ENCODE peak calls at places on chromosomes 3 and 15, in seven cellular contexts. One of them, this sample, is unnamed.

GRCh38 chr15:71092056-71092600 is 23.1 kb upstream of the THSD4 start:
- DNase-seq in neural crest cell: no peak
- DNase-seq in RWPE1: no peak
- DNase-seq in endothelial cell: no peak
- DNase-seq in HFF-Myc: no peak
- DNase-seq in AG09319: no peak
- DNase-seq in body of pancreas: no peak
- DNase-seq in this sample: no peak

GRCh38 chr3:55659023-55659355 is 171.9 kb upstream of the WNT5A start:
- DNase-seq in HFF-Myc: no peak
- DNase-seq in body of pancreas: no peak
- DNase-seq in RWPE1: no peak
- DNase-seq in endothelial cell: no peak
- DNase-seq in neural crest cell: no peak
- DNase-seq in AG09319: no peak
- DNase-seq in this sample: no peak

GRCh38 chr15:48802867-48803266 is 8.0 kb downstream of the CEP152 start:
- DNase-seq in endothelial cell: no peak
- DNase-seq in HFF-Myc: peak; percentile 57
- DNase-seq in body of pancreas: no peak
- DNase-seq in RWPE1: peak; percentile 53
- DNase-seq in AG09319: peak; percentile 62
- DNase-seq in neural crest cell: no peak
- DNase-seq in this sample: no peak

GRCh38 chr3:100560426-100560825 is 49.0 kb upstream of the ADGRG7 start:
- DNase-seq in RWPE1: no peak
- DNase-seq in body of pancreas: no peak
- DNase-seq in endothelial cell: no peak
- DNase-seq in neural crest cell: no peak
- DNase-seq in AG09319: no peak
- DNase-seq in HFF-Myc: no peak
- DNase-seq in this sample: no peak

GRCh38 chr3:129238945-129239705 is 10.3 kb upstream of the COPG1 start:
- DNase-seq in body of pancreas: no peak
- DNase-seq in HFF-Myc: no peak
- DNase-seq in neural crest cell: no peak
- DNase-seq in AG09319: peak; percentile 46
- DNase-seq in endothelial cell: no peak
- DNase-seq in RWPE1: no peak
- DNase-seq in this sample: no peak

GRCh38 chr3:182608876-182609275 is 184.4 kb upstream of the ATP11B start:
- DNase-seq in endothelial cell: no peak
- DNase-seq in AG09319: no peak
- DNase-seq in HFF-Myc: no peak
- DNase-seq in body of pancreas: no peak
- DNase-seq in neural crest cell: no peak
- DNase-seq in RWPE1: no peak
- DNase-seq in this sample: no peak

GRCh38 chr15:101710806-101711205 is 13.5 kb downstream of the TARS3 start:
- DNase-seq in endothelial cell: no peak
- DNase-seq in HFF-Myc: peak; percentile 9
- DNase-seq in neural crest cell: no peak
- DNase-seq in RWPE1: peak; percentile 45
- DNase-seq in body of pancreas: no peak
- DNase-seq in AG09319: peak; percentile 35
- DNase-seq in this sample: no peak

GRCh38 chr3:129827765-129828164 is 65.7 kb downstream of the TMCC1 start:
- DNase-seq in endothelial cell: no peak
- DNase-seq in AG09319: no peak
- DNase-seq in RWPE1: no peak
- DNase-seq in HFF-Myc: no peak
- DNase-seq in neural crest cell: no peak
- DNase-seq in body of pancreas: no peak
- DNase-seq in this sample: no peak

GRCh38 chr15:85649372-85649771 is 145.4 kb downstream of the KLHL25 start:
- DNase-seq in neural crest cell: peak; percentile 5
- DNase-seq in endothelial cell: no peak
- DNase-seq in RWPE1: peak; percentile 20
- DNase-seq in body of pancreas: no peak
- DNase-seq in HFF-Myc: peak; percentile 62
- DNase-seq in AG09319: no peak
- DNase-seq in this sample: no peak

GRCh38 chr3:42979044-42979962 is at the start of gene GASK1A:
- DNase-seq in HFF-Myc: no peak
- DNase-seq in neural crest cell: peak; percentile 40
- DNase-seq in endothelial cell: peak; percentile 56
- DNase-seq in AG09319: no peak
- DNase-seq in RWPE1: peak; percentile 16
- DNase-seq in body of pancreas: peak; percentile 47
- DNase-seq in this sample: peak; percentile 74

GRCh38 chr15:59615661-59616060 is 4.1 kb downstream of the GCNT3 start:
- DNase-seq in RWPE1: no peak
- DNase-seq in AG09319: no peak
- DNase-seq in endothelial cell: no peak
- DNase-seq in body of pancreas: no peak
- DNase-seq in HFF-Myc: no peak
- DNase-seq in neural crest cell: no peak
- DNase-seq in this sample: no peak

GRCh38 chr3:123169492-123169929 is 32.2 kb upstream of the SEC22A start:
- DNase-seq in neural crest cell: no peak
- DNase-seq in body of pancreas: no peak
- DNase-seq in AG09319: no peak
- DNase-seq in RWPE1: no peak
- DNase-seq in HFF-Myc: no peak
- DNase-seq in endothelial cell: no peak
- DNase-seq in this sample: no peak

GRCh38 chr3:98761656-98762229 is 1.4 kb upstream of the ST3GAL6 start:
- DNase-seq in body of pancreas: no peak
- DNase-seq in RWPE1: no peak
- DNase-seq in endothelial cell: no peak
- DNase-seq in neural crest cell: no peak
- DNase-seq in AG09319: no peak
- DNase-seq in HFF-Myc: no peak
- DNase-seq in this sample: no peak

GRCh38 chr3:135706758-135707375 is 258.7 kb upstream of the PPP2R3A start:
- DNase-seq in AG09319: no peak
- DNase-seq in neural crest cell: no peak
- DNase-seq in body of pancreas: no peak
- DNase-seq in RWPE1: no peak
- DNase-seq in HFF-Myc: no peak
- DNase-seq in endothelial cell: no peak
- DNase-seq in this sample: no peak

GRCh38 chr3:129593230-129593594 is 13.3 kb downstream of the PLXND1 start:
- DNase-seq in neural crest cell: no peak
- DNase-seq in HFF-Myc: no peak
- DNase-seq in endothelial cell: no peak
- DNase-seq in RWPE1: no peak
- DNase-seq in body of pancreas: no peak
- DNase-seq in AG09319: no peak
- DNase-seq in this sample: peak; percentile 26

GRCh38 chr3:15267502-15267901 is 61.5 kb downstream of the CAPN7 start:
- DNase-seq in endothelial cell: no peak
- DNase-seq in neural crest cell: no peak
- DNase-seq in HFF-Myc: no peak
- DNase-seq in body of pancreas: no peak
- DNase-seq in AG09319: no peak
- DNase-seq in RWPE1: no peak
- DNase-seq in this sample: no peak

GRCh38 chr3:159858650-159859049 is 130.0 kb upstream of the IL12A start:
- DNase-seq in HFF-Myc: no peak
- DNase-seq in RWPE1: no peak
- DNase-seq in AG09319: no peak
- DNase-seq in endothelial cell: no peak
- DNase-seq in neural crest cell: no peak
- DNase-seq in body of pancreas: no peak
- DNase-seq in this sample: no peak

GRCh38 chr3:123546133-123546755 is 38.6 kb downstream of the HACD2 start:
- DNase-seq in RWPE1: peak; percentile 6
- DNase-seq in HFF-Myc: peak; percentile 22
- DNase-seq in neural crest cell: no peak
- DNase-seq in body of pancreas: no peak
- DNase-seq in AG09319: no peak
- DNase-seq in endothelial cell: no peak
- DNase-seq in this sample: no peak

GRCh38 chr3:194973366-194974000 is 287.8 kb downstream of the FAM43A start:
- DNase-seq in body of pancreas: no peak
- DNase-seq in HFF-Myc: no peak
- DNase-seq in neural crest cell: no peak
- DNase-seq in endothelial cell: no peak
- DNase-seq in AG09319: no peak
- DNase-seq in RWPE1: no peak
- DNase-seq in this sample: no peak

GRCh38 chr3:60770532-60770931 is 480.7 kb downstream of the FHIT start:
- DNase-seq in endothelial cell: no peak
- DNase-seq in HFF-Myc: no peak
- DNase-seq in neural crest cell: no peak
- DNase-seq in RWPE1: no peak
- DNase-seq in body of pancreas: no peak
- DNase-seq in AG09319: no peak
- DNase-seq in this sample: no peak

GRCh38 chr15:29071907-29072273 is 186.1 kb downstream of the APBA2 start:
- DNase-seq in RWPE1: no peak
- DNase-seq in AG09319: no peak
- DNase-seq in neural crest cell: no peak
- DNase-seq in body of pancreas: no peak
- DNase-seq in endothelial cell: no peak
- DNase-seq in HFF-Myc: no peak
- DNase-seq in this sample: no peak

GRCh38 chr3:188185717-188186236 is 31.8 kb downstream of the LPP start:
- DNase-seq in endothelial cell: no peak
- DNase-seq in body of pancreas: peak; percentile 29
- DNase-seq in neural crest cell: no peak
- DNase-seq in AG09319: no peak
- DNase-seq in HFF-Myc: no peak
- DNase-seq in RWPE1: no peak
- DNase-seq in this sample: peak; percentile 18

GRCh38 chr3:183822631-183823030 is 2.7 kb downstream of the MAP6D1 start:
- DNase-seq in AG09319: no peak
- DNase-seq in endothelial cell: no peak
- DNase-seq in neural crest cell: peak; percentile 39
- DNase-seq in HFF-Myc: no peak
- DNase-seq in body of pancreas: no peak
- DNase-seq in RWPE1: no peak
- DNase-seq in this sample: peak; percentile 31

GRCh38 chr3:158974905-158975304 is 173.1 kb downstream of the MFSD1 start:
- DNase-seq in HFF-Myc: no peak
- DNase-seq in RWPE1: no peak
- DNase-seq in body of pancreas: no peak
- DNase-seq in AG09319: no peak
- DNase-seq in neural crest cell: no peak
- DNase-seq in endothelial cell: no peak
- DNase-seq in this sample: no peak

GRCh38 chr15:73075151-73075859 is 23.0 kb downstream of the NEO1 start:
- DNase-seq in body of pancreas: no peak
- DNase-seq in neural crest cell: no peak
- DNase-seq in endothelial cell: no peak
- DNase-seq in RWPE1: no peak
- DNase-seq in AG09319: no peak
- DNase-seq in HFF-Myc: no peak
- DNase-seq in this sample: no peak

GRCh38 chr3:133742351-133743091 is 3.7 kb upstream of the TF start:
- DNase-seq in body of pancreas: no peak
- DNase-seq in AG09319: no peak
- DNase-seq in RWPE1: no peak
- DNase-seq in neural crest cell: no peak
- DNase-seq in endothelial cell: no peak
- DNase-seq in HFF-Myc: no peak
- DNase-seq in this sample: no peak

DNA sequence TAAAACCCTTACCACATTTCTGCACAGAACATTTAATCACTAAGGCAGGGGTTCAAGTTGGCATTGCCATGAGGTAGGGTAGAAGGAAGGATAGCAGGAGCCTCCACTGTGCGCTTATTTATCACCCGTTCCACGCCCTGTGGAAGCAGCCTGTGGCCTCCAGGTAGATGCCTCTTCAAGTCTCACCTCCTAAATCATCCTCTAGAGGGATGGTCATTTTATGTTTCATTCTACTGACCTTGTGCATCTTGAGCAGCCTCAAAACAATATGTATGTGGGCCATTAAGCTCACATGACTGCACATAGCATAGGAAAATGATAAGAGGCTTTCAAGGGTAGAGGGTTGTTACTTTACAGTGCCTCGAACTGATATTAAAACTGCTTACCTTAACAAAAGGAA is 546.2 kb downstream of the GRM7 start:
- DNase-seq in RWPE1: no peak
- DNase-seq in body of pancreas: no peak
- DNase-seq in endothelial cell: no peak
- DNase-seq in neural crest cell: no peak
- DNase-seq in AG09319: no peak
- DNase-seq in HFF-Myc: no peak
- DNase-seq in this sample: no peak
- TF ChIP-seq CTCF in RWPE1: no peak
- TF ChIP-seq CTCF in body of pancreas: no peak
- TF ChIP-seq CTCF in endothelial cell: no peak
- TF ChIP-seq CTCF in neural crest cell: peak; percentile 40
- TF ChIP-seq CTCF in AG09319: no peak
- TF ChIP-seq CTCF in HFF-Myc: no peak
- TF ChIP-seq CTCF in this sample: no peak

GRCh38 chr3:189786479-189787064 is 155.4 kb downstream of the TP63 start:
- DNase-seq in body of pancreas: no peak
- DNase-seq in endothelial cell: no peak
- DNase-seq in RWPE1: no peak
- DNase-seq in neural crest cell: no peak
- DNase-seq in AG09319: no peak
- DNase-seq in HFF-Myc: no peak
- DNase-seq in this sample: no peak
- TF ChIP-seq CTCF in body of pancreas: no peak
- TF ChIP-seq CTCF in endothelial cell: peak; percentile 66
- TF ChIP-seq CTCF in RWPE1: no peak
- TF ChIP-seq CTCF in neural crest cell: peak; percentile 55
- TF ChIP-seq CTCF in AG09319: no peak
- TF ChIP-seq CTCF in HFF-Myc: peak; percentile 2
- TF ChIP-seq CTCF in this sample: peak; percentile 28

DNA sequence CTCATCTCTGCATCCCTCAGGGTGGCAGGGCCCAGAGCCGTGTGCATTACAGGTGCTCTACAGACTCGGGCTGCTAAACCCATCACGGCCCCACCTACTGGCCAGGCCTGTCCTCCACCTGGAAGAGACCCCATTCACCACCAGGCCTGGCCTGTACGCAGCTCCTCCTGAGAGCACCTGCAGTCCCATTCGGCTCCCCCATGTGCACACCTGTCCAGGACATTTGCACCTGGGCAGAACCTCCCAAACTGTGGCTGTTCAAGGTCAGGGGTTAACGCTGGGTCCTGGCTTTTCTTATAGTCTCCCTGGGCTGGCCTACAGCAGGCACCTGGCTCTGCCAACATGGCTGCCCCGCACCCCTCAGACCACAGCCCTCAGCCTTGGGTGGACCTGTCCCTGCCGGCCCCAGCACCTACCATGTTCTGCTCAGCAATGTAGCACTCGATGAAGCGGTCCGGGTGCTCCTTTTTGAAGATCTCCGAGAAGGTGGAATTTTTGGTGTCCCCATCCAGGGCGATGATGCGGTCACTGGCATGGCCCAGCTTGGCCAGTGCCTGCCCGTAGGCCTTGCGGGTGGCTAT is 25.7 kb downstream of the TKT start:
- DNase-seq in AG09319: no peak
- DNase-seq in neural crest cell: no peak
- DNase-seq in endothelial cell: no peak
- DNase-seq in RWPE1: no peak
- DNase-seq in body of pancreas: no peak
- DNase-seq in HFF-Myc: no peak
- DNase-seq in this sample: no peak
- TF ChIP-seq CTCF in AG09319: no peak
- TF ChIP-seq CTCF in neural crest cell: no peak
- TF ChIP-seq CTCF in endothelial cell: no peak
- TF ChIP-seq CTCF in RWPE1: no peak
- TF ChIP-seq CTCF in body of pancreas: no peak
- TF ChIP-seq CTCF in HFF-Myc: peak; percentile 27
- TF ChIP-seq CTCF in this sample: no peak

GRCh38 chr3:50862221-50862620 is 187.5 kb downstream of the DOCK3 start:
- DNase-seq in body of pancreas: no peak
- DNase-seq in HFF-Myc: no peak
- DNase-seq in RWPE1: no peak
- DNase-seq in endothelial cell: no peak
- DNase-seq in AG09319: no peak
- DNase-seq in neural crest cell: no peak
- DNase-seq in this sample: no peak
- TF ChIP-seq CTCF in body of pancreas: no peak
- TF ChIP-seq CTCF in HFF-Myc: no peak
- TF ChIP-seq CTCF in RWPE1: no peak
- TF ChIP-seq CTCF in endothelial cell: no peak
- TF ChIP-seq CTCF in AG09319: no peak
- TF ChIP-seq CTCF in neural crest cell: no peak
- TF ChIP-seq CTCF in this sample: no peak

This sample was measured in nephron progenitor cell.